ENCODE peak calls at places on chromosome 2, in five cellular contexts. N is GM10248, Z is GM13976, U is AG09319, G is spleen. X is an unnamed sample.

GRCh38 chr2:9653485-9654271 is 22.9 kb upstream of the YWHAQ start:
- DNase-seq in U (no peak), N (no peak), G (no peak), Z (no peak), X (no peak)

GRCh38 chr2:227150222-227150936 is 13.6 kb downstream of the COL4A4 start:
- DNase-seq in N (no peak), G (no peak), Z (no peak), U (no peak), X (no peak)

GRCh38 chr2:40173276-40173675 is 278.6 kb downstream of the SLC8A1 start:
- DNase-seq in G (no peak), N (no peak), U (no peak), Z (no peak), X (no peak)

GRCh38 chr2:72995420-72996151 is 75.9 kb downstream of the SFXN5 start:
- DNase-seq in Z (no peak), U (no peak), N (no peak), G (peak), X (no peak)

GRCh38 chr2:109129921-109130725 is 1.1 kb downstream of the SH3RF3 start:
- DNase-seq in G (peak), U (no peak), N (no peak), Z (no peak), X (no peak)

GRCh38 chr2:144544053-144544452 is 24.1 kb upstream of the ZEB2 start:
- DNase-seq in U (no peak), G (no peak), Z (no peak), N (no peak), X (no peak)

GRCh38 chr2:39836638-39837037 is 57.6 kb upstream of the THUMPD2 start:
- DNase-seq in Z (no peak), N (no peak), G (no peak), U (no peak), X (no peak)

GRCh38 chr2:38633895-38634294 is 31.2 kb upstream of the HNRNPLL start:
- DNase-seq in U (no peak), Z (no peak), N (no peak), G (no peak), X (no peak)

GRCh38 chr2:173150087-173150486 is 74.4 kb downstream of the MAP3K20 start:
- DNase-seq in U (no peak), N (no peak), G (no peak), Z (no peak), X (no peak)

GRCh38 chr2:23620841-23621341 is 235.9 kb downstream of the KLHL29 start:
- DNase-seq in G (peak), N (no peak), U (no peak), Z (no peak), X (no peak)

GRCh38 chr2:176652300-176653182 is 383.3 kb downstream of the MTX2 start:
- DNase-seq in G (no peak), U (peak), N (peak), Z (peak), X (peak)

GRCh38 chr2:165440367-165440766 is 29.1 kb upstream of the CSRNP3 start:
- DNase-seq in U (peak), N (no peak), G (no peak), Z (no peak), X (no peak)

GRCh38 chr2:238573065-238573778 is 146.5 kb downstream of the ASB1 start:
- DNase-seq in Z (peak), G (no peak), U (no peak), N (peak), X (no peak)

GRCh38 chr2:127605691-127606277 is 40.2 kb upstream of the GPR17 start:
- DNase-seq in G (no peak), U (no peak), Z (no peak), N (no peak), X (no peak)

GRCh38 chr2:113208995-113209868 is 35.5 kb downstream of the PSD4 start:
- DNase-seq in G (no peak), N (no peak), Z (no peak), U (peak), X (no peak)

GRCh38 chr2:122999823-123000222 is 1025.3 kb upstream of the CNTNAP5 start:
- DNase-seq in U (no peak), N (no peak), Z (no peak), G (no peak), X (no peak)

GRCh38 chr2:197372582-197372981 is 62.0 kb upstream of the ANKRD44 start:
- DNase-seq in Z (no peak), U (no peak), N (no peak), G (no peak), X (no peak)

GRCh38 chr2:164960159-164960558 is 4.8 kb upstream of the SLC38A11 start:
- DNase-seq in G (no peak), U (no peak), Z (no peak), N (no peak), X (no peak)

GRCh38 chr2:5365871-5366461 is 326.2 kb upstream of the SOX11 start:
- DNase-seq in G (no peak), N (peak), U (no peak), Z (peak), X (peak)

GRCh38 chr2:5364361-5364760 is 327.8 kb upstream of the SOX11 start:
- DNase-seq in G (no peak), Z (no peak), N (no peak), U (no peak), X (no peak)

GRCh38 chr2:5367321-5367720 is 324.9 kb upstream of the SOX11 start:
- DNase-seq in U (no peak), Z (no peak), G (no peak), N (no peak), X (no peak)

GRCh38 chr2:5373200-5373599 is 319.0 kb upstream of the SOX11 start:
- DNase-seq in N (no peak), Z (no peak), U (no peak), G (no peak), X (no peak)

DNA sequence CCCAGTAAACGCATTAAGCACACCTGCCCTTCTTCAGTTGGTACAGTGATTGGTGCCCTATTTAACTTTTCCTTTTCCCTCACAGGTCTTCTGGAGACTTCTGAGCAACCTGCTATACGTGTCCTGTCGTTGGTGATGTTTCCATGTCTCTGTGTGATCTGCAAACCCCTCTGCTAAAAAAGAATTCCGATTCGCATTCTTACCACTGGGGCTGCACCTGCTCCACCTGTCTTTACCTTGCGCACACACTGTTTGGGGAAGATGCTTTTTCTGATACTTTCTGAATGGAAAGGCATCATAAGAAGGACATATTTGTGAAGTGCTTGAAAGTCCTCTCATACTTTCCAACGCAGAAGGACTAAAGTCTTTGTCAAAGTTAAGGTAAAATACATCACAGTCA is 323.9 kb upstream of the SOX11 start:
- DNase-seq in U (no peak), N (no peak), G (no peak), Z (no peak), X (no peak)
- TF ChIP-seq CTCF in U (no peak), N (no peak), G (no peak), Z (no peak), X (peak)

GRCh38 chr2:157574165-157574564 is 54.5 kb downstream of the ACVR1C start:
- DNase-seq in N (no peak), Z (no peak), U (no peak), G (no peak), X (no peak)

DNA sequence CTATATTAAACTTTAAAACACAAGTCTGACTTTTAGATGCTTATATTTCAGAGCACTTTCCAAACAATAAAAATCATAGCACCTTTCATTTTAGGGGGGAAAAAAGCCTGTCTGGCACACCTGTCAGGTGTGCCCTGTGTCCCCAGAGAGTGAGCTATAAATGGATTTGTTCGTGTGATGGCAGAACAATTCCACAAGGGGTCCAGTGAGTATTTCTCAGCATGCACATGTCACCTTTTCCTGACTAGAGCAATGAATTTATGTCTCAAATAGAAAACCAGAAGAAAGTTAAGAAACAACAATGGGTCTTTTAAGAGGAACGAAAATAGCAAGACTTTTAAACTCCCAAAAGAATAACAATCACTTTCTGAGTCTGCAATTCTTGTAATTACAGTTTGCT is 55.9 kb downstream of the ACVR1C start:
- DNase-seq in G (no peak), N (no peak), U (no peak), Z (no peak), X (no peak)
- TF ChIP-seq CTCF in G (no peak), N (no peak), U (no peak), Z (no peak), X (peak)

DNA sequence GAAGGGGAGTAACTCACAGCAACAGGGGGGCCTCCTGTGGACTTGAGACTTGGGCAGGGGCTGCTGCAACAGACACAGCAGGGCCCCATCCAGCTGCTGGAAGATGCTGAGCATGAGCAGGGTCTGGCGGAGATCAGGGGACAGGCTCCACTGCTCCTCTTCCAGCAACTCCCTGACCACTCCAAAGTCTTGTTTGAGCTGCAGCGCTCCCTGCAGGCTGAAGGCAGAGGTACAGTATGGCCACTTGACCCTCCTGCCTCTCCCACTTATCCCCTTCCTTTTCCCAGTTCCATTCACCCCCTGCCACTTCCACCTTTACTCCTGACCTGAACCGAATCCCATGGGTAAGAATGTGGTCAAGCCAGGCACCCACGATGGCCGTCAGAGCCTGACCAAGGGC is 2.4 kb upstream of the MRPL53 start:
- DNase-seq in G (peak), N (no peak), Z (peak), U (no peak), X (no peak)
- TF ChIP-seq CTCF in G (no peak), N (peak), Z (peak), U (no peak), X (peak)

DNA sequence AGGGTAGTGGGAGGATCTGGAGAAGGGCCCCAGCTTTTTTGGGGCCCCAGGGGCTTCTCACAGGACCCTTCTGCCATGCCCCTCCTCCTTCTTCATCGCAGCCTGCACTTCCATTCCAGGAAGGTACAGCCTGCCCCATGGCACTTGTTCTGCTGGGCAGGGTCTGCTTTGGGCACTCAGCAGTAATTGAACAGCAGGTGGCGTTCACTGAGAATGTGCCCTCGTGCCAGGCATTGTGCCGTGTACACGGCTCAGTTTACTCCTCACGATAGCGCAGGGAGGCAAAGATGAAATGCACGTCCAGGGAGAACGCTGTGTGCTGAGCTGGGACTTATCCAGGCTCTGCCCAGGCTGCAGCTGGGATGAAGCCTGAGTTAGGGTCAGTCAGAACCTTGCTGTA is 54.8 kb upstream of the ASB18 start:
- DNase-seq in N (no peak), Z (no peak), G (no peak), U (no peak), X (no peak)
- TF ChIP-seq CTCF in N (peak), Z (no peak), G (no peak), U (no peak), X (no peak)

DNA sequence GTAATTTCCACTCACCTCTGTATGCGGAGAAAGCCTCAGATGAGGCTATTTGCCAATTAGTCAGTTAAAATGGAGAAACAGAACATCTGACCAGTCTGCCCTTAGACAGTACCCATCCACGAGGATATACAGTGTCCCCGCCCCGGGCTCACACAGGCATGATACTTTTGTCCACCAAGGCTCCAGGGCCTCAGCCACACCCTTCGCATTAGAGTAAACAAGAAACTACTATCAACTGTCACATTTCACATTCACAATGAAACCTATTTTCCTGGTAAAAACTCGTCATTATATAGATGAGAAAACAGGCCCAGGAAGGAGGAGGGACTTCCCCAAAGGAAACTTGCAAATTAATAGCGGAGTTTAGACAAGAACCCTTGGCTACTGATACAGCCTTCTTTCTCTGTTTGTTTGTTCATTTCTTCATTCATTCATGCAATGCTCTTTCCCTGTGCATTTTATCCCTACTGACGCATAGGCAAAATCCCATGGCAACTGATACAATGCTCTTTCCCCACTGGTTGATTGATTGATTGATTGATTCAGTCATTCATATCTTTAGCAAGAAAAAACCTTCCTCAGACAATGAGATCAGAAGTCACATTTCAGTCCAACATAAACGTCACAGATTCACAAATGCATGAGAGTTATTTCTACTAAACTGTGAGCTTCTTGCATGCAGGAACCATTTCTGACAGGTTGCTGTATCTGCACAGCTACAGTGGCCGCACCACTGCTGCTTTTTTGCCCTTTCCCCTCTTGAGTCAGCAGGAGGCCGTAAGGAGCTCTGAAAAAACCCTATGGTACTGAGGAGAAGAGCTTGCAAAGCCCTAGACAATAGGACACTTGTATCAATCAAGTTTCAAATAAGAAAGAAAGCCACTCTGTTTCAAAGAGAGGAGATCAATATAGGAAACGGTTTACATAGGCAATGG is 777.1 kb downstream of the RNF144A start:
- DNase-seq in G (no peak), Z (no peak), N (no peak), U (no peak), X (no peak)
- TF ChIP-seq CTCF in G (no peak), Z (no peak), N (no peak), U (no peak), X (no peak)

GRCh38 chr2:63692002-63692606 is 103.3 kb downstream of the MDH1 start:
- DNase-seq in N (peak), U (peak), Z (peak), G (no peak), X (peak)
- TF ChIP-seq CTCF in N (peak), U (peak), Z (peak), G (peak), X (peak)

GRCh38 chr2:13201924-13202323 is 485.2 kb downstream of the TRIB2 start:
- DNase-seq in U (no peak), N (no peak), G (no peak), Z (no peak), X (no peak)
- TF ChIP-seq CTCF in U (no peak), N (peak), G (no peak), Z (no peak), X (peak)

GRCh38 chr2:210662557-210662956 is 106.2 kb downstream of the CPS1 start:
- DNase-seq in N (no peak), U (no peak), G (no peak), Z (no peak), X (no peak)

GRCh38 chr2:210660751-210661150 is 104.4 kb downstream of the CPS1 start:
- DNase-seq in Z (no peak), N (no peak), G (no peak), U (no peak), X (no peak)

GRCh38 chr2:210667726-210668125 is 111.3 kb downstream of the CPS1 start:
- DNase-seq in G (no peak), N (no peak), Z (no peak), U (peak), X (no peak)

DNA sequence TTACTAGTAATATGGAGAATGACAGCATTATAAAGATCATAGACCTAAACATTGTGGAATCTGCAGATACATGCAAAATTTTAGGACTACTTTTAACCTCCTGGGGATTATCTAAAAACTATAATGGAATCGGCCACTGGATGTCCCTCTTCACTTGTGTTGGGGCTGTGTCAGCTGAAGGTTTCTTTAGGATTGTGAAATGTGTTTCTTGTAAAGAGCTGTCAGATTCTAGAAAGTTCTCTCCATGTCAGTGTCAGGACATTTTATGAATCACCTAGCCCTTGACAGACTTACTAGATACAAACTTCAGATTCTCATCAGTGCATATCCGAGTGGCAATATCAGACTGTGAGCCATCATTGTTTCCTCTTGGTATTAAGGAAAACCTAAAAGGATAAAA is 107.2 kb downstream of the CPS1 start:
- DNase-seq in G (no peak), Z (no peak), U (no peak), N (no peak), X (no peak)
- TF ChIP-seq CTCF in G (no peak), Z (no peak), U (peak), N (no peak), X (peak)

X was measured in PC-9.